ENCODE peak calls at places on chromosome 13, in four cellular contexts. M is ELR; G is ascending aorta; T is stimulated activated CD4-positive, alpha-beta T cell treated with anti-CD3 and anti-CD28 coated beads, Interleukin-2, amount 100 ng/mL, for 24 hours. N is an unnamed sample.

GRCh38 chr13:20637811-20638210 is 65.7 kb upstream of the IL17D start:
- DNase-seq in M (no peak), G (no peak), T (no peak), N (no peak)

GRCh38 chr13:98144501-98145350 is 1.8 kb downstream of the FARP1 start:
- DNase-seq in M (peak), G (no peak), T (no peak), N (no peak)

GRCh38 chr13:43383488-43384165 is 360.2 kb downstream of the DNAJC15 start:
- DNase-seq in M (no peak), G (no peak), T (no peak), N (no peak)

GRCh38 chr13:32314968-32315254 is 252 bp downstream of the ZAR1L start:
- DNase-seq in M (peak), G (peak), T (peak), N (peak)

GRCh38 chr13:41580345-41580744 is 123.0 kb downstream of the RGCC start:
- DNase-seq in M (no peak), G (no peak), T (no peak), N (no peak)

GRCh38 chr13:38641164-38641948 is 45.5 kb upstream of the FREM2 start:
- DNase-seq in M (peak), G (no peak), T (no peak), N (no peak)

GRCh38 chr13:110874508-110874960 is 40.3 kb downstream of the ANKRD10 start:
- DNase-seq in M (peak), G (peak), T (peak), N (peak)

GRCh38 chr13:110228936-110229904 is 77.7 kb downstream of the COL4A1 start:
- DNase-seq in M (no peak), G (no peak), T (no peak), N (no peak)

GRCh38 chr13:113014752-113015745 is 46.0 kb downstream of the MCF2L start:
- DNase-seq in M (no peak), G (no peak), T (no peak), N (no peak)

GRCh38 chr13:112744306-112745021 is 54.6 kb downstream of the ATP11A start:
- DNase-seq in M (peak), G (no peak), T (no peak), N (no peak)

GRCh38 chr13:41897126-41897525 is 63.8 kb downstream of the VWA8 start:
- DNase-seq in M (peak), G (no peak), T (no peak), N (no peak)

GRCh38 chr13:112850273-112850672 is 118.7 kb upstream of the MCF2L start:
- DNase-seq in M (no peak), G (no peak), T (no peak), N (no peak)

GRCh38 chr13:20774746-20775145 is 985 bp upstream of the EEF1AKMT1 start:
- DNase-seq in M (no peak), G (no peak), T (no peak), N (no peak)

GRCh38 chr13:80168089-80168850 is 172.7 kb downstream of the SPRY2 start:
- DNase-seq in M (peak), G (no peak), T (no peak), N (no peak)

GRCh38 chr13:109205315-109205714 is 575.9 kb downstream of the MYO16 start:
- DNase-seq in M (peak), G (no peak), T (no peak), N (no peak)

GRCh38 chr13:109297628-109298027 is 488.8 kb downstream of the IRS2 start:
- DNase-seq in M (peak), G (no peak), T (no peak), N (no peak)

GRCh38 chr13:75455962-75456361 is 26.0 kb downstream of the TBC1D4 start:
- DNase-seq in M (no peak), G (no peak), T (no peak), N (no peak)

GRCh38 chr13:109105899-109106298 is 476.5 kb downstream of the MYO16 start:
- DNase-seq in M (peak), G (no peak), T (no peak), N (no peak)

GRCh38 chr13:74074723-74075122 is 59.5 kb downstream of the KLF12 start:
- DNase-seq in M (peak), G (no peak), T (no peak), N (no peak)

GRCh38 chr13:113639661-113640262 is 18.2 kb downstream of the ATP4B start:
- DNase-seq in M (no peak), G (peak), T (no peak), N (no peak)

GRCh38 chr13:83352391-83352790 is 529.9 kb downstream of the SLITRK1 start:
- DNase-seq in M (no peak), G (no peak), T (no peak), N (no peak)

GRCh38 chr13:79445968-79446645 is 34.8 kb upstream of the NDFIP2 start:
- DNase-seq in M (no peak), G (no peak), T (no peak), N (no peak)

GRCh38 chr13:104385409-104385808 is 1319.2 kb upstream of the SLC10A2 start:
- DNase-seq in M (peak), G (no peak), T (no peak), N (no peak)

GRCh38 chr13:95073826-95074345 is 227.4 kb downstream of the ABCC4 start:
- DNase-seq in M (peak), G (no peak), T (no peak), N (no peak)

GRCh38 chr13:98221234-98221633 is 44.2 kb upstream of the RNF113B start:
- DNase-seq in M (no peak), G (no peak), T (no peak), N (no peak)

GRCh38 chr13:59373341-59373740 is 790.4 kb downstream of the DIAPH3 start:
- DNase-seq in M (no peak), G (no peak), T (no peak), N (no peak)

GRCh38 chr13:33296793-33297425 is 11.4 kb upstream of the STARD13 start:
- DNase-seq in M (no peak), G (no peak), T (no peak), N (no peak)

GRCh38 chr13:70959376-70959775 is 851.1 kb upstream of the KLHL1 start:
- DNase-seq in M (no peak), G (no peak), T (no peak), N (no peak)